ENCODE peak calls at places on chromosomes 1 and 21, in ten cellular contexts. One of them, this sample, is unnamed.

GRCh38 chr1:168833801-168834224 is 104.8 kb upstream of the DPT start:
- DNase-seq in transverse colon: no peak
- DNase-seq in GM23338: peak; percentile 2
- DNase-seq in kidney epithelial cell: no peak
- DNase-seq in heart right ventricle: no peak
- DNase-seq in brain microvascular endothelial cell: no peak
- DNase-seq in HepG2: peak; percentile 81
- DNase-seq in GM12878: no peak
- DNase-seq in fibroblast of pulmonary artery: no peak
- DNase-seq in fibroblast of lung: no peak
- DNase-seq in this sample: no peak

GRCh38 chr1:8519167-8519566 is 201.3 kb downstream of the SLC45A1 start:
- DNase-seq in brain microvascular endothelial cell: no peak
- DNase-seq in GM12878: no peak
- DNase-seq in fibroblast of lung: no peak
- DNase-seq in GM23338: no peak
- DNase-seq in heart right ventricle: no peak
- DNase-seq in HepG2: no peak
- DNase-seq in kidney epithelial cell: no peak
- DNase-seq in fibroblast of pulmonary artery: no peak
- DNase-seq in transverse colon: no peak
- DNase-seq in this sample: no peak

GRCh38 chr1:154760469-154760933 is 109.6 kb downstream of the KCNN3 start:
- DNase-seq in brain microvascular endothelial cell: no peak
- DNase-seq in heart right ventricle: peak; percentile 77
- DNase-seq in GM12878: no peak
- DNase-seq in kidney epithelial cell: no peak
- DNase-seq in transverse colon: peak; percentile 79
- DNase-seq in fibroblast of pulmonary artery: peak; percentile 10
- DNase-seq in fibroblast of lung: no peak
- DNase-seq in HepG2: peak; percentile 17
- DNase-seq in GM23338: peak; percentile 84
- DNase-seq in this sample: peak; percentile 65

GRCh38 chr1:41682845-41683630 is 198.6 kb upstream of the EDN2 start:
- DNase-seq in transverse colon: no peak
- DNase-seq in kidney epithelial cell: no peak
- DNase-seq in heart right ventricle: no peak
- DNase-seq in HepG2: no peak
- DNase-seq in fibroblast of pulmonary artery: no peak
- DNase-seq in brain microvascular endothelial cell: no peak
- DNase-seq in GM23338: no peak
- DNase-seq in GM12878: no peak
- DNase-seq in fibroblast of lung: no peak
- DNase-seq in this sample: no peak

GRCh38 chr1:233237623-233238022 is 57.9 kb downstream of the PCNX2 start:
- DNase-seq in HepG2: no peak
- DNase-seq in heart right ventricle: no peak
- DNase-seq in fibroblast of lung: no peak
- DNase-seq in kidney epithelial cell: no peak
- DNase-seq in brain microvascular endothelial cell: no peak
- DNase-seq in fibroblast of pulmonary artery: no peak
- DNase-seq in transverse colon: no peak
- DNase-seq in GM23338: no peak
- DNase-seq in GM12878: no peak
- DNase-seq in this sample: no peak

GRCh38 chr1:101259744-101260148 is 22.9 kb downstream of the S1PR1 start:
- DNase-seq in transverse colon: no peak
- DNase-seq in brain microvascular endothelial cell: no peak
- DNase-seq in HepG2: no peak
- DNase-seq in GM12878: no peak
- DNase-seq in GM23338: no peak
- DNase-seq in kidney epithelial cell: no peak
- DNase-seq in heart right ventricle: no peak
- DNase-seq in fibroblast of pulmonary artery: peak; percentile 90
- DNase-seq in fibroblast of lung: peak; percentile 71
- DNase-seq in this sample: no peak

GRCh38 chr1:232873412-232873811 is 68.2 kb downstream of the MAP10 start:
- DNase-seq in GM12878: no peak
- DNase-seq in brain microvascular endothelial cell: no peak
- DNase-seq in fibroblast of lung: no peak
- DNase-seq in kidney epithelial cell: no peak
- DNase-seq in heart right ventricle: no peak
- DNase-seq in GM23338: no peak
- DNase-seq in transverse colon: no peak
- DNase-seq in fibroblast of pulmonary artery: no peak
- DNase-seq in HepG2: no peak
- DNase-seq in this sample: no peak

GRCh38 chr1:32356478-32356877 is 5.8 kb downstream of the FAM229A start:
- DNase-seq in HepG2: no peak
- DNase-seq in GM12878: no peak
- DNase-seq in transverse colon: no peak
- DNase-seq in kidney epithelial cell: no peak
- DNase-seq in fibroblast of pulmonary artery: no peak
- DNase-seq in brain microvascular endothelial cell: no peak
- DNase-seq in fibroblast of lung: no peak
- DNase-seq in heart right ventricle: no peak
- DNase-seq in GM23338: no peak
- DNase-seq in this sample: no peak

GRCh38 chr1:161799792-161800191 is 33.7 kb downstream of the ATF6 start:
- DNase-seq in GM23338: no peak
- DNase-seq in HepG2: no peak
- DNase-seq in fibroblast of pulmonary artery: no peak
- DNase-seq in transverse colon: no peak
- DNase-seq in brain microvascular endothelial cell: no peak
- DNase-seq in fibroblast of lung: no peak
- DNase-seq in heart right ventricle: no peak
- DNase-seq in kidney epithelial cell: no peak
- DNase-seq in GM12878: no peak
- DNase-seq in this sample: no peak

GRCh38 chr1:116448785-116449385 is 75.8 kb downstream of the ATP1A1 start:
- DNase-seq in heart right ventricle: no peak
- DNase-seq in GM23338: no peak
- DNase-seq in HepG2: peak; percentile 56
- DNase-seq in kidney epithelial cell: no peak
- DNase-seq in fibroblast of pulmonary artery: peak; percentile 45
- DNase-seq in brain microvascular endothelial cell: peak; percentile 56
- DNase-seq in fibroblast of lung: no peak
- DNase-seq in GM12878: no peak
- DNase-seq in transverse colon: no peak
- DNase-seq in this sample: no peak

GRCh38 chr21:41510500-41510899 is 2.5 kb upstream of the TMPRSS2 start:
- DNase-seq in kidney epithelial cell: no peak
- DNase-seq in heart right ventricle: no peak
- DNase-seq in GM23338: no peak
- DNase-seq in transverse colon: no peak
- DNase-seq in HepG2: peak; percentile 36
- DNase-seq in brain microvascular endothelial cell: no peak
- DNase-seq in fibroblast of lung: no peak
- DNase-seq in GM12878: no peak
- DNase-seq in fibroblast of pulmonary artery: no peak
- DNase-seq in this sample: no peak

GRCh38 chr1:155322571-155322952 is 1.9 kb downstream of the RUSC1 start:
- DNase-seq in fibroblast of pulmonary artery: peak; percentile 45
- DNase-seq in kidney epithelial cell: no peak
- DNase-seq in transverse colon: no peak
- DNase-seq in HepG2: no peak
- DNase-seq in brain microvascular endothelial cell: no peak
- DNase-seq in heart right ventricle: no peak
- DNase-seq in GM12878: no peak
- DNase-seq in fibroblast of lung: peak; percentile 60
- DNase-seq in GM23338: peak; percentile 32
- DNase-seq in this sample: no peak

GRCh38 chr21:36069713-36070573 is at the start of gene CBR1:
- DNase-seq in kidney epithelial cell: peak; percentile 53
- DNase-seq in GM23338: peak; percentile 90
- DNase-seq in transverse colon: peak; percentile 96
- DNase-seq in fibroblast of pulmonary artery: peak; percentile 96
- DNase-seq in HepG2: peak; percentile 72
- DNase-seq in GM12878: peak; percentile 47
- DNase-seq in heart right ventricle: peak; percentile 97
- DNase-seq in fibroblast of lung: peak; percentile 96
- DNase-seq in brain microvascular endothelial cell: peak; percentile 91
- DNase-seq in this sample: peak; percentile 94
- TF ChIP-seq CTCF in kidney epithelial cell: no peak
- TF ChIP-seq CTCF in GM23338: no peak
- TF ChIP-seq CTCF in transverse colon: peak; percentile 39
- TF ChIP-seq CTCF in fibroblast of pulmonary artery: no peak
- TF ChIP-seq CTCF in HepG2: peak; percentile 11
- TF ChIP-seq CTCF in GM12878: no peak
- TF ChIP-seq CTCF in heart right ventricle: no peak
- TF ChIP-seq CTCF in fibroblast of lung: no peak
- TF ChIP-seq CTCF in brain microvascular endothelial cell: no peak
- TF ChIP-seq CTCF in this sample: no peak

DNA sequence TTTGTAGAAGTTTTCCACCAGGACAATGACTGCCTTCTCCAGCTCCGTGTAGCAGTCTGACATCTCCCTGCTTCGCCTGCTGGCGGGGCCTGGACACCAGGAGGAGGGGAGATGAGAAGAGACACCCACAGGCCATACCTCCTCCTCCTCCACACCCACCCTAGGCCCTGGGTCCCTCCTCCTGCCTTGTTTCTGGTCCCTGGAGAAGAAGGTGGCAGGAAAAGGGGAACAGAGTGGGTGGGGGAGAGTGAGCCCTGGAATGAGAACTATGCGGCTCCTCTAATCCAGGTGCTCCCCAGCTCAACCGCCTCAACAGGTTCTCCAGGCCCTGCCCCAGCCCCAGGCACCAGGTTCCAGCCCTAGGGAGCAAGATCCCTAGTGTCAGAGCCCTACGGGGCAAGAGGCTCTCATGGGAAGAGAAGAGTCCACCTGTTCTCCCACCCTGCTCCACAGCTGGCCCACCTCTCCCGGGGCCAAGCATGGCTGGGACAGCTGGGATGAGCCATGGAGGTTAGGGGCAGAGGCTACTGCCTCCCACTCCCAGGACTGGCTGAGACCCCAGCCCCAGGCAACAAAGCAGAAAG is 4.8 kb downstream of the S100A16 start:
- DNase-seq in kidney epithelial cell: no peak
- DNase-seq in transverse colon: no peak
- DNase-seq in fibroblast of pulmonary artery: no peak
- DNase-seq in fibroblast of lung: no peak
- DNase-seq in GM23338: peak; percentile 39
- DNase-seq in GM12878: no peak
- DNase-seq in heart right ventricle: no peak
- DNase-seq in brain microvascular endothelial cell: peak; percentile 7
- DNase-seq in HepG2: no peak
- DNase-seq in this sample: no peak
- H3K4me3 ChIP-seq in kidney epithelial cell: peak overlapping the region; percentile 56
- H3K4me3 ChIP-seq in transverse colon: no peak overlapping the region
- H3K4me3 ChIP-seq in fibroblast of pulmonary artery: peak overlapping the region; percentile 90
- H3K4me3 ChIP-seq in fibroblast of lung: peak overlapping the region; percentile 92
- H3K4me3 ChIP-seq in GM23338: no peak overlapping the region
- H3K4me3 ChIP-seq in GM12878: no peak overlapping the region
- H3K4me3 ChIP-seq in heart right ventricle: peak overlapping the region; percentile 73
- H3K4me3 ChIP-seq in brain microvascular endothelial cell: peak overlapping the region; percentile 56
- H3K4me3 ChIP-seq in HepG2: peak overlapping the region; percentile 64
- H3K4me3 ChIP-seq in this sample: no peak overlapping the region

GRCh38 chr1:14780271-14780670 is 181.8 kb downstream of the KAZN start:
- DNase-seq in HepG2: no peak
- DNase-seq in GM23338: no peak
- DNase-seq in fibroblast of lung: no peak
- DNase-seq in brain microvascular endothelial cell: no peak
- DNase-seq in heart right ventricle: no peak
- DNase-seq in GM12878: no peak
- DNase-seq in transverse colon: no peak
- DNase-seq in kidney epithelial cell: no peak
- DNase-seq in fibroblast of pulmonary artery: no peak
- DNase-seq in this sample: no peak

GRCh38 chr1:14777516-14778506 is 179.3 kb downstream of the KAZN start:
- DNase-seq in HepG2: no peak
- DNase-seq in transverse colon: no peak
- DNase-seq in fibroblast of pulmonary artery: no peak
- DNase-seq in GM23338: no peak
- DNase-seq in kidney epithelial cell: no peak
- DNase-seq in brain microvascular endothelial cell: no peak
- DNase-seq in fibroblast of lung: no peak
- DNase-seq in heart right ventricle: no peak
- DNase-seq in GM12878: no peak
- DNase-seq in this sample: no peak

GRCh38 chr1:14775434-14775833 is 176.9 kb downstream of the KAZN start:
- DNase-seq in kidney epithelial cell: no peak
- DNase-seq in brain microvascular endothelial cell: no peak
- DNase-seq in GM23338: no peak
- DNase-seq in HepG2: no peak
- DNase-seq in GM12878: no peak
- DNase-seq in fibroblast of pulmonary artery: no peak
- DNase-seq in heart right ventricle: no peak
- DNase-seq in fibroblast of lung: no peak
- DNase-seq in transverse colon: no peak
- DNase-seq in this sample: no peak

GRCh38 chr1:14781811-14782210 is 183.3 kb downstream of the KAZN start:
- DNase-seq in HepG2: no peak
- DNase-seq in GM23338: no peak
- DNase-seq in fibroblast of pulmonary artery: no peak
- DNase-seq in kidney epithelial cell: no peak
- DNase-seq in fibroblast of lung: no peak
- DNase-seq in heart right ventricle: no peak
- DNase-seq in GM12878: no peak
- DNase-seq in transverse colon: no peak
- DNase-seq in brain microvascular endothelial cell: no peak
- DNase-seq in this sample: no peak

DNA sequence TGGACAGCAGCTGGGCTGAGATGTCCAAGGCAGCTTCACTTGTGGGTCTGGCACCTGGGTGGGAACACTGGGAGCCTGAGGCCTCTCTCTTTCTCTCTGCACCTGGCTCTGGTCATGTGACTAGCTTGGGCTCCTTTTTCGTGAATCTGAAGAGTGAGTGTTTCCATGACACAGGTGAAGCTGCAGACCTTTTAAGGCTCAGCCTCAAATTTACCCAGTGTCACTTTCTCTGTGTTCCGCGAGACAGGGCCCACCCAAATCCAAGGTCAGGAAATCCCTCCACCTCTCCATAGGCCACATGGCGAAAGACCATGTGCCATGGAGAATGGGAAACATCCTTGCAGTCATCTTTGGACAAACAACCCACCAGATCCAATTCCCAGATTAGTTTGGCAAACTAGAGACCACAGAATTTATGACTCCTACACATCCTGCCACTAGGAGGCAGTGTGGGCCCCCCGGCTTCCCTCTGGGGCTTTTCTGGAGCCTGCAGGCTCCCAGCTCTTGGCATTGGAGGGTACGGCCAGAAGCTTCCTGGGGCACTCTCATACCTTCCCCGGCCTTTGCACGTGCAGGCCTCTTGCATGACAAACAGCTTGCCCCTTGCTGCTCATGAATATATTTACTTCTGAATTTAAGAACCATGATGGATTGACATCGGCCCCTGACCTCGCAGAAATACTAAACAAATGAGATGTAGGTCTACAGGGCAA is 180.6 kb downstream of the KAZN start:
- DNase-seq in fibroblast of lung: peak; percentile 31
- DNase-seq in GM12878: no peak
- DNase-seq in heart right ventricle: peak; percentile 25
- DNase-seq in brain microvascular endothelial cell: peak; percentile 12
- DNase-seq in GM23338: peak; percentile 85
- DNase-seq in HepG2: peak; percentile 36
- DNase-seq in transverse colon: peak; percentile 30
- DNase-seq in fibroblast of pulmonary artery: peak; percentile 22
- DNase-seq in kidney epithelial cell: no peak
- DNase-seq in this sample: peak; percentile 36
- TF ChIP-seq CTCF in fibroblast of lung: peak; percentile 66
- TF ChIP-seq CTCF in GM12878: peak; percentile 49
- TF ChIP-seq CTCF in heart right ventricle: peak; percentile 71
- TF ChIP-seq CTCF in brain microvascular endothelial cell: peak; percentile 73
- TF ChIP-seq CTCF in GM23338: peak; percentile 94
- TF ChIP-seq CTCF in HepG2: peak; percentile 67
- TF ChIP-seq CTCF in transverse colon: peak; percentile 56
- TF ChIP-seq CTCF in fibroblast of pulmonary artery: peak; percentile 63
- TF ChIP-seq CTCF in kidney epithelial cell: peak; percentile 71
- TF ChIP-seq CTCF in this sample: peak; percentile 74

GRCh38 chr1:92944901-92945747 is 16.1 kb downstream of the DIPK1A start:
- DNase-seq in HepG2: no peak
- DNase-seq in kidney epithelial cell: no peak
- DNase-seq in transverse colon: no peak
- DNase-seq in GM23338: peak; percentile 56
- DNase-seq in fibroblast of pulmonary artery: no peak
- DNase-seq in brain microvascular endothelial cell: no peak
- DNase-seq in fibroblast of lung: no peak
- DNase-seq in heart right ventricle: no peak
- DNase-seq in GM12878: no peak
- DNase-seq in this sample: no peak
- H3K4me3 ChIP-seq in HepG2: no peak overlapping the region
- H3K4me3 ChIP-seq in kidney epithelial cell: no peak overlapping the region
- H3K4me3 ChIP-seq in transverse colon: no peak overlapping the region
- H3K4me3 ChIP-seq in GM23338: no peak overlapping the region
- H3K4me3 ChIP-seq in fibroblast of pulmonary artery: no peak overlapping the region
- H3K4me3 ChIP-seq in brain microvascular endothelial cell: no peak overlapping the region
- H3K4me3 ChIP-seq in fibroblast of lung: no peak overlapping the region
- H3K4me3 ChIP-seq in heart right ventricle: no peak overlapping the region
- H3K4me3 ChIP-seq in GM12878: peak overlapping the region; percentile 22
- H3K4me3 ChIP-seq in this sample: peak overlapping the region; percentile 27